ENCODE peak calls at places on chromosomes 7 and 10, in nine cellular contexts. One of them, this sample, is unnamed.

GRCh38 chr7:26081627-26082026 is 70.4 kb upstream of the NFE2L3 start:
- DNase-seq in NCI-H2171: no peak
- DNase-seq in stimulated activated CD4-positive, alpha-beta T cell treated with anti-CD3 and anti-CD28 coated beads, Interleukin-15, amount 100 ng/mL, for 24 hours: no peak
- DNase-seq in fibroblast of the aortic adventitia: no peak
- DNase-seq in memory B cell: no peak
- DNase-seq in H7: peak
- DNase-seq in Panc1: no peak
- DNase-seq in left ventricle myocardium superior: no peak
- DNase-seq in KBM-7: no peak
- DNase-seq in this sample: no peak

GRCh38 chr7:157278791-157279678 is 57.8 kb upstream of the DNAJB6 start:
- DNase-seq in H7: peak
- DNase-seq in left ventricle myocardium superior: peak
- DNase-seq in memory B cell: no peak
- DNase-seq in fibroblast of the aortic adventitia: peak
- DNase-seq in KBM-7: no peak
- DNase-seq in stimulated activated CD4-positive, alpha-beta T cell treated with anti-CD3 and anti-CD28 coated beads, Interleukin-15, amount 100 ng/mL, for 24 hours: no peak
- DNase-seq in Panc1: no peak
- DNase-seq in NCI-H2171: no peak
- DNase-seq in this sample: peak

GRCh38 chr7:131583430-131583829 is 27.0 kb upstream of the PODXL start:
- DNase-seq in Panc1: no peak
- DNase-seq in H7: no peak
- DNase-seq in KBM-7: no peak
- DNase-seq in fibroblast of the aortic adventitia: no peak
- DNase-seq in left ventricle myocardium superior: no peak
- DNase-seq in stimulated activated CD4-positive, alpha-beta T cell treated with anti-CD3 and anti-CD28 coated beads, Interleukin-15, amount 100 ng/mL, for 24 hours: no peak
- DNase-seq in memory B cell: no peak
- DNase-seq in NCI-H2171: no peak
- DNase-seq in this sample: no peak

GRCh38 chr7:29297194-29297890 is 102.8 kb downstream of the CHN2 start:
- DNase-seq in left ventricle myocardium superior: no peak
- DNase-seq in memory B cell: no peak
- DNase-seq in Panc1: no peak
- DNase-seq in stimulated activated CD4-positive, alpha-beta T cell treated with anti-CD3 and anti-CD28 coated beads, Interleukin-15, amount 100 ng/mL, for 24 hours: peak
- DNase-seq in fibroblast of the aortic adventitia: no peak
- DNase-seq in H7: no peak
- DNase-seq in NCI-H2171: no peak
- DNase-seq in KBM-7: no peak
- DNase-seq in this sample: peak

GRCh38 chr7:23431596-23432284 is 38.6 kb downstream of the IGF2BP3 start:
- DNase-seq in memory B cell: no peak
- DNase-seq in stimulated activated CD4-positive, alpha-beta T cell treated with anti-CD3 and anti-CD28 coated beads, Interleukin-15, amount 100 ng/mL, for 24 hours: no peak
- DNase-seq in H7: no peak
- DNase-seq in KBM-7: peak
- DNase-seq in left ventricle myocardium superior: no peak
- DNase-seq in fibroblast of the aortic adventitia: peak
- DNase-seq in Panc1: no peak
- DNase-seq in NCI-H2171: no peak
- DNase-seq in this sample: no peak

GRCh38 chr7:44282601-44283171 is 42.7 kb downstream of the CAMK2B start:
- DNase-seq in NCI-H2171: no peak
- DNase-seq in H7: peak
- DNase-seq in memory B cell: no peak
- DNase-seq in KBM-7: no peak
- DNase-seq in fibroblast of the aortic adventitia: no peak
- DNase-seq in stimulated activated CD4-positive, alpha-beta T cell treated with anti-CD3 and anti-CD28 coated beads, Interleukin-15, amount 100 ng/mL, for 24 hours: peak
- DNase-seq in Panc1: no peak
- DNase-seq in left ventricle myocardium superior: peak
- DNase-seq in this sample: peak

GRCh38 chr10:3511483-3511882 is 273.5 kb downstream of the KLF6 start:
- DNase-seq in stimulated activated CD4-positive, alpha-beta T cell treated with anti-CD3 and anti-CD28 coated beads, Interleukin-15, amount 100 ng/mL, for 24 hours: no peak
- DNase-seq in Panc1: no peak
- DNase-seq in fibroblast of the aortic adventitia: no peak
- DNase-seq in memory B cell: no peak
- DNase-seq in left ventricle myocardium superior: no peak
- DNase-seq in NCI-H2171: no peak
- DNase-seq in KBM-7: no peak
- DNase-seq in H7: no peak
- DNase-seq in this sample: no peak

GRCh38 chr10:3747248-3747960 is 37.6 kb downstream of the KLF6 start:
- DNase-seq in NCI-H2171: no peak
- DNase-seq in left ventricle myocardium superior: no peak
- DNase-seq in KBM-7: no peak
- DNase-seq in memory B cell: no peak
- DNase-seq in H7: no peak
- DNase-seq in Panc1: no peak
- DNase-seq in stimulated activated CD4-positive, alpha-beta T cell treated with anti-CD3 and anti-CD28 coated beads, Interleukin-15, amount 100 ng/mL, for 24 hours: no peak
- DNase-seq in fibroblast of the aortic adventitia: no peak
- DNase-seq in this sample: no peak

GRCh38 chr7:24665564-24666294 is 91.5 kb downstream of the GSDME start:
- DNase-seq in KBM-7: peak
- DNase-seq in memory B cell: peak
- DNase-seq in NCI-H2171: no peak
- DNase-seq in H7: peak
- DNase-seq in left ventricle myocardium superior: no peak
- DNase-seq in fibroblast of the aortic adventitia: peak
- DNase-seq in stimulated activated CD4-positive, alpha-beta T cell treated with anti-CD3 and anti-CD28 coated beads, Interleukin-15, amount 100 ng/mL, for 24 hours: peak
- DNase-seq in Panc1: peak
- DNase-seq in this sample: peak

GRCh38 chr7:37287093-37287492 is 161.6 kb downstream of the ELMO1 start:
- DNase-seq in fibroblast of the aortic adventitia: no peak
- DNase-seq in stimulated activated CD4-positive, alpha-beta T cell treated with anti-CD3 and anti-CD28 coated beads, Interleukin-15, amount 100 ng/mL, for 24 hours: no peak
- DNase-seq in KBM-7: no peak
- DNase-seq in memory B cell: no peak
- DNase-seq in left ventricle myocardium superior: no peak
- DNase-seq in H7: no peak
- DNase-seq in Panc1: no peak
- DNase-seq in NCI-H2171: no peak
- DNase-seq in this sample: no peak

GRCh38 chr7:133910761-133911160 is 216.4 kb upstream of the LRGUK start:
- DNase-seq in fibroblast of the aortic adventitia: no peak
- DNase-seq in KBM-7: no peak
- DNase-seq in NCI-H2171: peak
- DNase-seq in left ventricle myocardium superior: no peak
- DNase-seq in Panc1: no peak
- DNase-seq in memory B cell: no peak
- DNase-seq in stimulated activated CD4-positive, alpha-beta T cell treated with anti-CD3 and anti-CD28 coated beads, Interleukin-15, amount 100 ng/mL, for 24 hours: no peak
- DNase-seq in H7: no peak
- DNase-seq in this sample: no peak

GRCh38 chr7:32583791-32584190 is 88.5 kb downstream of the AVL9 start:
- DNase-seq in Panc1: no peak
- DNase-seq in left ventricle myocardium superior: no peak
- DNase-seq in H7: no peak
- DNase-seq in KBM-7: no peak
- DNase-seq in fibroblast of the aortic adventitia: no peak
- DNase-seq in NCI-H2171: peak
- DNase-seq in stimulated activated CD4-positive, alpha-beta T cell treated with anti-CD3 and anti-CD28 coated beads, Interleukin-15, amount 100 ng/mL, for 24 hours: no peak
- DNase-seq in memory B cell: no peak
- DNase-seq in this sample: no peak

GRCh38 chr7:66283003-66283920 is 78.1 kb downstream of the TPST1 start:
- DNase-seq in stimulated activated CD4-positive, alpha-beta T cell treated with anti-CD3 and anti-CD28 coated beads, Interleukin-15, amount 100 ng/mL, for 24 hours: no peak
- DNase-seq in left ventricle myocardium superior: no peak
- DNase-seq in fibroblast of the aortic adventitia: peak
- DNase-seq in NCI-H2171: no peak
- DNase-seq in KBM-7: no peak
- DNase-seq in H7: no peak
- DNase-seq in memory B cell: no peak
- DNase-seq in Panc1: peak
- DNase-seq in this sample: no peak

GRCh38 chr7:13990319-13990983 is 985 bp upstream of the ETV1 start:
- DNase-seq in left ventricle myocardium superior: peak
- DNase-seq in memory B cell: no peak
- DNase-seq in KBM-7: peak
- DNase-seq in fibroblast of the aortic adventitia: peak
- DNase-seq in NCI-H2171: peak
- DNase-seq in Panc1: peak
- DNase-seq in H7: peak
- DNase-seq in stimulated activated CD4-positive, alpha-beta T cell treated with anti-CD3 and anti-CD28 coated beads, Interleukin-15, amount 100 ng/mL, for 24 hours: peak
- DNase-seq in this sample: peak

GRCh38 chr10:102850025-102850518 is 4.0 kb upstream of the BORCS7 start:
- DNase-seq in memory B cell: no peak
- DNase-seq in NCI-H2171: no peak
- DNase-seq in fibroblast of the aortic adventitia: no peak
- DNase-seq in Panc1: no peak
- DNase-seq in stimulated activated CD4-positive, alpha-beta T cell treated with anti-CD3 and anti-CD28 coated beads, Interleukin-15, amount 100 ng/mL, for 24 hours: no peak
- DNase-seq in left ventricle myocardium superior: no peak
- DNase-seq in KBM-7: no peak
- DNase-seq in H7: no peak
- DNase-seq in this sample: no peak